ENCODE peak calls at places on chromosomes 12 and 14, in nine cellular contexts. X, R, L, D, K, G, O, H and B are unnamed samples.
A peak's percentile ranks its signal among the peaks of the same experiment; 100 is the strongest.

GRCh38 chr12:49942512-49942893 is 8.0 kb upstream of the AQP2 start:
- DNase-seq in X (no peak), R (no peak), L (no peak), D (no peak), K (no peak), G (no peak), O (no peak), H (no peak), B (no peak)

GRCh38 chr12:64610092-64610659 is at the start of gene RASSF3:
- DNase-seq in X (peak; percentile 49), R (peak; percentile 67), L (peak; percentile 70), D (peak; percentile 16), K (peak; percentile 91), G (peak; percentile 72), O (peak; percentile 93), H (peak; percentile 73), B (no peak)

GRCh38 chr12:10191865-10192264 is 13.0 kb downstream of the TMEM52B start:
- DNase-seq in X (peak; percentile 77), R (peak; percentile 81), L (peak; percentile 17), D (no peak), K (no peak), G (peak; percentile 47), O (no peak), H (peak; percentile 68), B (no peak)

GRCh38 chr14:54735424-54735823 is 167.2 kb downstream of the GCH1 start:
- DNase-seq in X (no peak), R (no peak), L (no peak), D (no peak), K (no peak), G (no peak), O (no peak), H (no peak), B (no peak)

GRCh38 chr12:26523708-26524150 is 309.3 kb downstream of the ITPR2 start:
- DNase-seq in X (peak; percentile 97), R (peak; percentile 93), L (peak; percentile 98), D (peak; percentile 67), K (no peak), G (peak; percentile 99), O (peak; percentile 100), H (peak; percentile 96), B (peak; percentile 75)

GRCh38 chr12:114955414-114956014 is 271.5 kb upstream of the TBX3 start:
- DNase-seq in X (peak; percentile 60), R (peak; percentile 52), L (peak; percentile 30), D (peak; percentile 7), K (no peak), G (peak; percentile 43), O (no peak), H (peak; percentile 36), B (no peak)

GRCh38 chr12:66647034-66647691 is 31.7 kb downstream of the GRIP1 start:
- DNase-seq in X (peak; percentile 96), R (peak; percentile 89), L (no peak), D (peak; percentile 93), K (no peak), G (peak; percentile 91), O (no peak), H (peak; percentile 92), B (peak; percentile 87)

GRCh38 chr14:103259801-103260628 is 74.0 kb upstream of the EIF5 start:
- DNase-seq in X (no peak), R (no peak), L (no peak), D (peak; percentile 4), K (no peak), G (no peak), O (no peak), H (no peak), B (no peak)

GRCh38 chr14:35113308-35113950 is 8.4 kb downstream of the PPP2R3C start:
- DNase-seq in X (no peak), R (no peak), L (no peak), D (no peak), K (no peak), G (no peak), O (no peak), H (no peak), B (no peak)
- H3K4me3 ChIP-seq in X (no peak overlapping the region), R (no peak overlapping the region), L (no peak overlapping the region), D (no peak overlapping the region), K (no peak overlapping the region), G (no peak overlapping the region), O (no peak overlapping the region), H (no peak overlapping the region), B (no peak overlapping the region)

GRCh38 chr12:17591113-17591512 is 498.9 kb downstream of the RERGL start:
- DNase-seq in X (no peak), R (no peak), L (no peak), D (no peak), K (no peak), G (no peak), O (no peak), H (no peak), B (no peak)

GRCh38 chr12:17592472-17592871 is 497.5 kb downstream of the RERGL start:
- DNase-seq in X (no peak), R (no peak), L (no peak), D (no peak), K (no peak), G (no peak), O (no peak), H (no peak), B (no peak)

GRCh38 chr12:17593715-17594406 is 496.1 kb downstream of the RERGL start:
- DNase-seq in X (no peak), R (no peak), L (no peak), D (no peak), K (no peak), G (no peak), O (no peak), H (no peak), B (no peak)

DNA sequence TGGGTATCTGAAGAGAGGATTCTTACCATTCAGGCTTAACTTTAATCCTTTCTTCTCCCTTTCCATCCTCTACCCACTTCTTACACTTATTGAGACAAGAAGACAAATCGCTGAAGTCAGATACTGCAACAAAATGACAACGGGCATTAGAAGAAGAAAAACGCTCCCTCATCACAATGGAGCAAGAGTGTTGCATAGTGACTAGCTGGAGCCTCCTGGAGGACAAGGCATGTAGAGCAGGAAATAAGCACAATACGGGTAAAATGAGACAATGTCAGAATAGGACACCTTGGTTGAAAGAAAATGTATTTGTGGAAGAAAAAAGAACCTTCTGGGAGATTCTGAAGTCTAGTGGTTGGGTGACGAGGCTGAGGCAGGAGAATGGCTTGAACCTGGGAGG is 501.0 kb downstream of the RERGL start:
- DNase-seq in X (peak; percentile 2), R (no peak), L (no peak), D (no peak), K (peak; percentile 32), G (no peak), O (peak; percentile 36), H (no peak), B (no peak)
- TF ChIP-seq CTCF in X (peak; percentile 15), R (no peak), L (no peak), D (peak; percentile 8), K (peak; percentile 72), G (peak; percentile 6), O (peak; percentile 54), H (peak; percentile 13), B (no peak)

DNA sequence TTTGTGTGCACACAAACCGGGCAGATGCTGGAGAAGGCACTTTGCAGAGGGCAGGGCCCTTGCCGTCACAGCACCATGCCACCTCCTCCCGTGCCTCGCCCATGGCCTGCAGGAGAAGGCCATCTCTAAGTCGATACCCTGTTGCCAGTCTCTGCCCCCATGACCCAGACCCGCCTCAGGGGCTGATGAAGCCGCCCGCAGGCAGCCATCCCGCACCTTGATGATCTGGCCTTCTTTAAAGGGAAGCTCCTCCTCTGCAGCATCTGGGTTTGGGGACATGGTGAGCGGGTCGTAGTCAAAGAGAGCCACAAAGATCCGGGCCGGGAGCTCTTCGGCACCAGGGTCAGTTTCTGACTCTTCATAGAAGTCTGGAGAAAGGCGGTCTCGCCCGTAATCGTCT is 76.2 kb downstream of the PIWIL1 start:
- DNase-seq in X (no peak), R (no peak), L (no peak), D (no peak), K (no peak), G (no peak), O (no peak), H (no peak), B (no peak)
- H3K4me3 ChIP-seq in X (no peak overlapping the region), R (no peak overlapping the region), L (no peak overlapping the region), D (no peak overlapping the region), K (no peak overlapping the region), G (no peak overlapping the region), O (no peak overlapping the region), H (no peak overlapping the region), B (no peak overlapping the region)

GRCh38 chr12:52305921-52306705 is 14.8 kb upstream of the KRT81 start:
- DNase-seq in X (no peak), R (no peak), L (no peak), D (no peak), K (no peak), G (no peak), O (peak; percentile 31), H (no peak), B (no peak)
- TF ChIP-seq CTCF in X (peak; percentile 18), R (no peak), L (peak; percentile 15), D (peak; percentile 49), K (peak; percentile 65), G (peak; percentile 47), O (peak; percentile 43), H (peak; percentile 7), B (peak; percentile 32)